ENCODE peak calls at places on chromosomes 5 and 9, in nine cellular contexts. One of them, this sample, is unnamed.

GRCh38 chr5:125219710-125220109 is 473.3 kb upstream of the ZNF608 start:
- DNase-seq in skeletal muscle cell: no peak
- DNase-seq in vagina: no peak
- DNase-seq in right cardiac atrium: no peak
- DNase-seq in astrocyte: no peak
- DNase-seq in NB4: no peak
- DNase-seq in Panc1: no peak
- DNase-seq in astrocyte of the spinal cord: no peak
- DNase-seq in DND-41: no peak
- DNase-seq in this sample: no peak

GRCh38 chr5:98796197-98796972 is 22.9 kb downstream of the RGMB start:
- DNase-seq in skeletal muscle cell: no peak
- DNase-seq in vagina: no peak
- DNase-seq in right cardiac atrium: no peak
- DNase-seq in astrocyte: peak
- DNase-seq in NB4: peak
- DNase-seq in Panc1: peak
- DNase-seq in astrocyte of the spinal cord: peak
- DNase-seq in DND-41: peak
- DNase-seq in this sample: peak

GRCh38 chr5:38187532-38187931 is 70.8 kb upstream of the EGFLAM start:
- DNase-seq in skeletal muscle cell: no peak
- DNase-seq in vagina: no peak
- DNase-seq in right cardiac atrium: no peak
- DNase-seq in astrocyte: no peak
- DNase-seq in NB4: no peak
- DNase-seq in Panc1: no peak
- DNase-seq in astrocyte of the spinal cord: no peak
- DNase-seq in DND-41: no peak
- DNase-seq in this sample: no peak

GRCh38 chr5:110913221-110913620 is 158.3 kb upstream of the TSLP start:
- DNase-seq in skeletal muscle cell: no peak
- DNase-seq in vagina: no peak
- DNase-seq in right cardiac atrium: no peak
- DNase-seq in astrocyte: no peak
- DNase-seq in NB4: no peak
- DNase-seq in Panc1: no peak
- DNase-seq in astrocyte of the spinal cord: no peak
- DNase-seq in DND-41: no peak
- DNase-seq in this sample: no peak

GRCh38 chr5:146283344-146283761 is 55.3 kb upstream of the POU4F3 start:
- DNase-seq in skeletal muscle cell: peak
- DNase-seq in vagina: no peak
- DNase-seq in right cardiac atrium: no peak
- DNase-seq in astrocyte: peak
- DNase-seq in NB4: no peak
- DNase-seq in Panc1: peak
- DNase-seq in astrocyte of the spinal cord: peak
- DNase-seq in DND-41: no peak
- DNase-seq in this sample: no peak

GRCh38 chr9:131702911-131703310 is 37.0 kb downstream of the RAPGEF1 start:
- DNase-seq in skeletal muscle cell: no peak
- DNase-seq in vagina: no peak
- DNase-seq in right cardiac atrium: no peak
- DNase-seq in astrocyte: no peak
- DNase-seq in NB4: no peak
- DNase-seq in Panc1: no peak
- DNase-seq in astrocyte of the spinal cord: no peak
- DNase-seq in DND-41: no peak
- DNase-seq in this sample: no peak

GRCh38 chr5:170252109-170252508 is 19.3 kb downstream of the C5orf58 start:
- DNase-seq in skeletal muscle cell: no peak
- DNase-seq in vagina: no peak
- DNase-seq in right cardiac atrium: no peak
- DNase-seq in astrocyte: no peak
- DNase-seq in NB4: no peak
- DNase-seq in Panc1: no peak
- DNase-seq in astrocyte of the spinal cord: no peak
- DNase-seq in DND-41: no peak
- DNase-seq in this sample: no peak

GRCh38 chr5:39159986-39160490 is 59.3 kb downstream of the FYB1 start:
- DNase-seq in skeletal muscle cell: no peak
- DNase-seq in vagina: no peak
- DNase-seq in right cardiac atrium: no peak
- DNase-seq in astrocyte: no peak
- DNase-seq in NB4: no peak
- DNase-seq in Panc1: no peak
- DNase-seq in astrocyte of the spinal cord: no peak
- DNase-seq in DND-41: no peak
- DNase-seq in this sample: no peak

GRCh38 chr9:108885643-108886348 is 23.7 kb downstream of the ACTL7A start:
- DNase-seq in skeletal muscle cell: peak
- DNase-seq in vagina: no peak
- DNase-seq in right cardiac atrium: no peak
- DNase-seq in astrocyte: peak
- DNase-seq in NB4: peak
- DNase-seq in Panc1: no peak
- DNase-seq in astrocyte of the spinal cord: peak
- DNase-seq in DND-41: peak
- DNase-seq in this sample: no peak
- H3K4me3 ChIP-seq in skeletal muscle cell: no peak
- H3K4me3 ChIP-seq in vagina: no peak
- H3K4me3 ChIP-seq in right cardiac atrium: no peak
- H3K4me3 ChIP-seq in astrocyte: no peak
- H3K4me3 ChIP-seq in NB4: no peak
- H3K4me3 ChIP-seq in Panc1: no peak
- H3K4me3 ChIP-seq in astrocyte of the spinal cord: no peak
- H3K4me3 ChIP-seq in DND-41: no peak
- H3K4me3 ChIP-seq in this sample: no peak

GRCh38 chr5:9544056-9544455 is 1.8 kb downstream of the SEMA5A start:
- DNase-seq in skeletal muscle cell: no peak
- DNase-seq in vagina: no peak
- DNase-seq in right cardiac atrium: no peak
- DNase-seq in astrocyte: no peak
- DNase-seq in NB4: no peak
- DNase-seq in Panc1: no peak
- DNase-seq in astrocyte of the spinal cord: no peak
- DNase-seq in DND-41: no peak
- DNase-seq in this sample: no peak
- H3K4me3 ChIP-seq in skeletal muscle cell: peak
- H3K4me3 ChIP-seq in vagina: peak
- H3K4me3 ChIP-seq in right cardiac atrium: peak
- H3K4me3 ChIP-seq in astrocyte: peak
- H3K4me3 ChIP-seq in NB4: no peak
- H3K4me3 ChIP-seq in Panc1: peak
- H3K4me3 ChIP-seq in astrocyte of the spinal cord: peak
- H3K4me3 ChIP-seq in DND-41: no peak
- H3K4me3 ChIP-seq in this sample: peak

DNA sequence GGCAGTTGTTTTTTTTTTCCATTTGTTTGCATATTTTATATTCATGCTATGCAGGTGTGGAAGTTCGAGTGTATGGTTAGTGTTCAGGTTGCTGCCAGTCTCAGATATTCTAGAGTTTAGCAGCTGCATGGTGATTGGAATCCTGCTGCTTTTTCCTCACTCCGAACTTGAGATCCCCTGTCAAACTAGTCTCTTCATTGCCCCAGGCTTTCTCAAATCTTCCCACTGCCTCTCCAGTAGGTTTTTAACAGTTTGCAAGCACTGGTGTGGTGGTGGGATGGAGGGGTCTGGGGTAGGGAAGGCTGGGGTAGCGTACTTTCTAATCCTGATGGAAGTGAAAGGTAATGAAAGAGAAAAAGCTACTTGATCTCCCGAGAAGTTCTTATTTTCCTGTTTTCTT is 112.9 kb downstream of the CHSY3 start:
- DNase-seq in skeletal muscle cell: no peak
- DNase-seq in vagina: no peak
- DNase-seq in right cardiac atrium: no peak
- DNase-seq in astrocyte: no peak
- DNase-seq in NB4: no peak
- DNase-seq in Panc1: no peak
- DNase-seq in astrocyte of the spinal cord: no peak
- DNase-seq in DND-41: no peak
- DNase-seq in this sample: no peak
- H3K4me3 ChIP-seq in skeletal muscle cell: no peak
- H3K4me3 ChIP-seq in vagina: no peak
- H3K4me3 ChIP-seq in right cardiac atrium: no peak
- H3K4me3 ChIP-seq in astrocyte: no peak
- H3K4me3 ChIP-seq in NB4: no peak
- H3K4me3 ChIP-seq in Panc1: no peak
- H3K4me3 ChIP-seq in astrocyte of the spinal cord: no peak
- H3K4me3 ChIP-seq in DND-41: no peak
- H3K4me3 ChIP-seq in this sample: no peak

GRCh38 chr5:141388661-141389060 is 1.2 kb downstream of the PCDHGB4 start:
- DNase-seq in skeletal muscle cell: no peak
- DNase-seq in vagina: no peak
- DNase-seq in right cardiac atrium: no peak
- DNase-seq in astrocyte: no peak
- DNase-seq in NB4: no peak
- DNase-seq in Panc1: no peak
- DNase-seq in astrocyte of the spinal cord: no peak
- DNase-seq in DND-41: no peak
- DNase-seq in this sample: no peak

GRCh38 chr5:141393267-141393666 is 834 bp downstream of the PCDHGA8 start:
- DNase-seq in skeletal muscle cell: no peak
- DNase-seq in vagina: no peak
- DNase-seq in right cardiac atrium: no peak
- DNase-seq in astrocyte: no peak
- DNase-seq in NB4: no peak
- DNase-seq in Panc1: no peak
- DNase-seq in astrocyte of the spinal cord: no peak
- DNase-seq in DND-41: no peak
- DNase-seq in this sample: no peak

GRCh38 chr5:141398608-141399007 is 861 bp downstream of the PCDHGB5 start:
- DNase-seq in skeletal muscle cell: no peak
- DNase-seq in vagina: no peak
- DNase-seq in right cardiac atrium: no peak
- DNase-seq in astrocyte: no peak
- DNase-seq in NB4: no peak
- DNase-seq in Panc1: no peak
- DNase-seq in astrocyte of the spinal cord: no peak
- DNase-seq in DND-41: no peak
- DNase-seq in this sample: peak

GRCh38 chr5:141389153-141390042 is 1.9 kb downstream of the PCDHGB4 start:
- DNase-seq in skeletal muscle cell: no peak
- DNase-seq in vagina: no peak
- DNase-seq in right cardiac atrium: no peak
- DNase-seq in astrocyte: no peak
- DNase-seq in NB4: no peak
- DNase-seq in Panc1: no peak
- DNase-seq in astrocyte of the spinal cord: no peak
- DNase-seq in DND-41: no peak
- DNase-seq in this sample: no peak

DNA sequence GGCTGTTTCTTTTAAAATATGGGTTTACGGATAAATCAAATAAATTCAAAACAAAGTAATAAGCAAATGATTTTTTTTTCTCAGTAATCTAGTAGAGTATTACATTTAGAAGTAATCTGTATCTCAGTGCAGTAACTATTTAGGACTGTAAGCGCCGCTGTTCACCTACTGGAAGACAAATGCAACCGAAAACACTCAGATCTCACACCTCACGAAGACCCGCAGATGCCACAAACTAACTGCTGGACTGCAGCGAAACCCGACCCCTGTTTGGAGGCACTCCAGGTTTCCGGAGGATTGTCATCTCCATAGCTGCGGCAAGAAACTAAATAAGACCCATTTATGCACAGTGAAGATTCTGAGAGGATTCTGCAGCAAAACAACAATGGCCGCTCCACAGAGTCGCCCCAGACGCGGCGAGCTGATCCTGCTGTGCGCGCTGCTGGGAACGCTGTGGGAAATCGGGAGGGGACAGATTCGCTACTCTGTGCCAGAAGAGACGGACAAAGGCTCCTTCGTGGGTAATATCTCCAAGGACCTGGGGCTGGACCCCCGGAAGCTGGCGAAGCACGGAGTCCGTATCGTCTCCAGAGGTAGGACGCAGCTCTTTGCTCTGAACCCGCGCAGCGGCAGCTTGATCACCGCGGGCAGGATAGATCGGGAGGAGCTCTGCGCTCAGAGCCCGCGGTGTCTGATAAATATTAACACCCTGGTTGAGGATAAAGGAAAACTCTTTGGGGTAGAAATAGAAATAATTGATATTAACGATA is at the start of gene PCDHGA8:
- DNase-seq in skeletal muscle cell: no peak
- DNase-seq in vagina: no peak
- DNase-seq in right cardiac atrium: no peak
- DNase-seq in astrocyte: no peak
- DNase-seq in NB4: peak
- DNase-seq in Panc1: no peak
- DNase-seq in astrocyte of the spinal cord: no peak
- DNase-seq in DND-41: no peak
- DNase-seq in this sample: no peak
- H3K4me3 ChIP-seq in skeletal muscle cell: no peak
- H3K4me3 ChIP-seq in vagina: no peak
- H3K4me3 ChIP-seq in right cardiac atrium: no peak
- H3K4me3 ChIP-seq in astrocyte: no peak
- H3K4me3 ChIP-seq in NB4: no peak
- H3K4me3 ChIP-seq in Panc1: no peak
- H3K4me3 ChIP-seq in astrocyte of the spinal cord: no peak
- H3K4me3 ChIP-seq in DND-41: no peak
- H3K4me3 ChIP-seq in this sample: no peak

GRCh38 chr9:125544988-125545651 is 161.9 kb downstream of the MAPKAP1 start:
- DNase-seq in skeletal muscle cell: peak
- DNase-seq in vagina: no peak
- DNase-seq in right cardiac atrium: no peak
- DNase-seq in astrocyte: peak
- DNase-seq in NB4: no peak
- DNase-seq in Panc1: no peak
- DNase-seq in astrocyte of the spinal cord: peak
- DNase-seq in DND-41: no peak
- DNase-seq in this sample: no peak
- H3K4me3 ChIP-seq in skeletal muscle cell: no peak
- H3K4me3 ChIP-seq in vagina: no peak
- H3K4me3 ChIP-seq in right cardiac atrium: no peak
- H3K4me3 ChIP-seq in astrocyte: no peak
- H3K4me3 ChIP-seq in NB4: no peak
- H3K4me3 ChIP-seq in Panc1: no peak
- H3K4me3 ChIP-seq in astrocyte of the spinal cord: no peak
- H3K4me3 ChIP-seq in DND-41: no peak
- H3K4me3 ChIP-seq in this sample: no peak

This sample was measured in H7.